ENCODE peak calls at places on chromosomes 16 and 17, in five cellular contexts. P, X, L, K and S are unnamed samples.

GRCh38 chr17:49438439-49438861 is 23.8 kb upstream of the PHB1 start:
- DNase-seq in P (no peak), K (peak; percentile 32), L (no peak), X (no peak), S (peak; percentile 55)

GRCh38 chr17:28398280-28398981 is 7.6 kb downstream of the SLC46A1 start:
- DNase-seq in X (no peak), K (no peak), L (no peak), P (peak; percentile 54), S (no peak)

GRCh38 chr16:73329363-73330306 is 281.7 kb upstream of the ZFHX3 start:
- DNase-seq in L (no peak), P (peak; percentile 46), X (no peak), K (peak; percentile 60), S (no peak)

GRCh38 chr17:13162361-13162760 is 144.5 kb upstream of the ELAC2 start:
- DNase-seq in P (no peak), K (no peak), L (no peak), X (no peak), S (no peak)

GRCh38 chr16:71358464-71359031 is at the start of gene CALB2:
- DNase-seq in L (peak; percentile 83), K (peak; percentile 85), P (peak; percentile 80), X (peak; percentile 78), S (peak; percentile 88)

GRCh38 chr17:4004517-4005295 is 40.5 kb upstream of the ATP2A3 start:
- DNase-seq in L (peak; percentile 80), X (peak; percentile 84), K (peak; percentile 83), P (peak; percentile 79), S (no peak)

GRCh38 chr16:57739756-57740422 is 4.3 kb downstream of the KATNB1 start:
- DNase-seq in K (no peak), X (peak; percentile 48), L (no peak), P (no peak), S (no peak)

GRCh38 chr17:68343976-68344375 is 52.7 kb downstream of the ARSG start:
- DNase-seq in L (no peak), X (no peak), P (no peak), K (no peak), S (no peak)

GRCh38 chr16:31061126-31061812 is 12.8 kb downstream of the ZNF668 start:
- DNase-seq in P (no peak), K (no peak), X (no peak), L (no peak), S (no peak)

GRCh38 chr17:57527437-57528083 is 217.5 kb downstream of the CCDC182 start:
- DNase-seq in L (no peak), X (no peak), K (peak; percentile 48), P (no peak), S (no peak)

GRCh38 chr16:75064403-75065148 is 52.0 kb downstream of the LDHD start:
- DNase-seq in L (no peak), X (no peak), P (peak; percentile 75), K (no peak), S (no peak)

GRCh38 chr16:53945996-53946395 is 242.0 kb downstream of the FTO start:
- DNase-seq in K (peak; percentile 67), X (no peak), L (no peak), P (no peak), S (no peak)

GRCh38 chr16:2979669-2980226 is 498 bp downstream of the PKMYT1 start:
- DNase-seq in X (no peak), K (peak; percentile 46), L (no peak), P (no peak), S (no peak)

GRCh38 chr17:38864636-38865398 is 5.0 kb upstream of the LASP1 start:
- DNase-seq in K (peak; percentile 80), P (no peak), X (no peak), L (no peak), S (no peak)

GRCh38 chr16:30524575-30525571 is 1.5 kb downstream of the ZNF768 start:
- DNase-seq in K (no peak), L (peak; percentile 62), P (no peak), X (no peak), S (peak; percentile 34)

GRCh38 chr16:69327585-69328310 is 2.6 kb downstream of the PDF start:
- DNase-seq in K (no peak), P (no peak), X (no peak), L (no peak), S (no peak)

GRCh38 chr16:81137012-81137335 is 40.8 kb upstream of the GCSH start:
- DNase-seq in P (no peak), X (no peak), L (no peak), K (no peak), S (no peak)

GRCh38 chr16:56793504-56793903 is 63.6 kb downstream of the NUP93 start:
- DNase-seq in P (no peak), X (no peak), L (no peak), K (peak; percentile 55), S (no peak)

GRCh38 chr16:84239186-84239790 is 524 bp downstream of the KCNG4 start:
- DNase-seq in X (no peak), P (no peak), L (no peak), K (no peak), S (no peak)

GRCh38 chr17:45382226-45382625 is 50.4 kb downstream of the ARHGAP27 start:
- DNase-seq in X (no peak), L (no peak), P (no peak), K (no peak), S (no peak)

GRCh38 chr16:75248536-75249380 is 2.7 kb downstream of the BCAR1 start:
- DNase-seq in X (peak; percentile 63), L (no peak), P (no peak), K (no peak), S (peak; percentile 55)

GRCh38 chr17:19304209-19304608 is 58.3 kb downstream of the B9D1 start:
- DNase-seq in P (peak; percentile 81), X (no peak), K (no peak), L (peak; percentile 65), S (peak; percentile 74)

GRCh38 chr17:19303367-19303776 is 59.2 kb downstream of the B9D1 start:
- DNase-seq in L (peak; percentile 53), K (no peak), P (no peak), X (no peak), S (no peak)

GRCh38 chr17:19305761-19306159 is 56.8 kb downstream of the B9D1 start:
- DNase-seq in X (no peak), L (no peak), P (no peak), K (no peak), S (no peak)

GRCh38 chr17:19305261-19305660 is 57.3 kb downstream of the B9D1 start:
- DNase-seq in P (no peak), X (no peak), L (no peak), K (no peak), S (no peak)

GRCh38 chr17:19304751-19305150 is 57.8 kb downstream of the B9D1 start:
- DNase-seq in X (no peak), L (peak; percentile 52), P (no peak), K (no peak), S (no peak)
- H3K4me1 ChIP-seq in X (peaks cover 50% of the 10 kb centered on the region), L (peaks cover 45% of the 10 kb centered on the region), P (peaks cover 44% of the 10 kb centered on the region), K (no peaks in the 10 kb centered on the region), S (peaks cover 33% of the 10 kb centered on the region)

GRCh38 chr16:77869997-77870813 is 81.8 kb downstream of the VAT1L start:
- DNase-seq in K (peak; percentile 21), X (no peak), P (no peak), L (no peak), S (peak; percentile 71)

GRCh38 chr16:77868478-77868877 is 80.1 kb downstream of the VAT1L start:
- DNase-seq in L (no peak), X (no peak), P (no peak), K (no peak), S (no peak)

GRCh38 chr16:77868052-77868451 is 79.7 kb downstream of the VAT1L start:
- DNase-seq in X (no peak), P (no peak), L (no peak), K (no peak), S (no peak)

GRCh38 chr16:77863250-77863649 is 74.9 kb downstream of the VAT1L start:
- DNase-seq in L (no peak), X (no peak), K (no peak), P (no peak), S (no peak)

GRCh38 chr16:77866769-77867168 is 78.4 kb downstream of the VAT1L start:
- DNase-seq in K (no peak), L (no peak), X (no peak), P (no peak), S (no peak)
- H3K4me3 ChIP-seq in K (no peak overlapping the region), L (no peak overlapping the region), X (no peak overlapping the region), P (no peak overlapping the region), S (no peak overlapping the region)

DNA sequence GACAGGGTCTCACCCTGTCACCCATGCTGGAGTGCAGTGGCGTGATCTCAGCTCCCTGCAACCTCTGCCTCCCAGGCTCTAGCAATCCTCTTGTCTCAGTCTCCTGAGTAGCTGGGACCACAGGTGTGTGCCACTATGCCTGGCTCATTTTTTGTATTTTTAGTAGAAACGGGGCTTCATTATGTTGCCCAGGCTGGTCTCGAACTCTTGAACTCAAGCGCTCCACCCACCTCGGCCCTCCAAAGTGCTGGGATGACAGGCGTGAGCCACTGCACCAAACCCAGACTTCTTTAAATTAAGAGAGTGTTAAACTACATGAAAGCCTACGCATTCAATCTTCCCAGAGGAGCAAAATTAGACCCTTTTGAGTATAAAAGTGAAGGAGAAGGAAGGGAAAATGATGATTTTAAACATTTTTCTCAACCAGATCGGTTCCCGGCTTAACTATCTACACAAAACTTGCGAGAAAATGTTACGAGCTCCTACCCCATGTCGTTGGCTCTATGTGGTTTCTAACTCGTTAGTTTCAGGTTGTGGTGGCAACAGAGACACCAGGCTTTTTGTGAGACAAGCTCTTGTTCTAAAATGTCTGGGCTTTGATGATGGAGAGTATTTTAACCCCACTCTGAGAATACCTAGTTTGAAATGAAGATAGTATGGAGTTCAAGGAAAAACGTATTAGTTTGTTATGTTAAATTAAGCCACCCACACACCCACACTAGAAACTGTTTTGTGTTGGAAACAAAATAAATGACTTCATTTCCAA is 26.3 kb downstream of the STAT5B start:
- DNase-seq in K (no peak), L (no peak), X (no peak), P (no peak), S (no peak)
- H3K27ac ChIP-seq in K (no peak overlapping the region), L (peak overlapping the region; percentile 95), X (peak overlapping the region; percentile 86), P (peak overlapping the region; percentile 63), S (no peak overlapping the region)

DNA sequence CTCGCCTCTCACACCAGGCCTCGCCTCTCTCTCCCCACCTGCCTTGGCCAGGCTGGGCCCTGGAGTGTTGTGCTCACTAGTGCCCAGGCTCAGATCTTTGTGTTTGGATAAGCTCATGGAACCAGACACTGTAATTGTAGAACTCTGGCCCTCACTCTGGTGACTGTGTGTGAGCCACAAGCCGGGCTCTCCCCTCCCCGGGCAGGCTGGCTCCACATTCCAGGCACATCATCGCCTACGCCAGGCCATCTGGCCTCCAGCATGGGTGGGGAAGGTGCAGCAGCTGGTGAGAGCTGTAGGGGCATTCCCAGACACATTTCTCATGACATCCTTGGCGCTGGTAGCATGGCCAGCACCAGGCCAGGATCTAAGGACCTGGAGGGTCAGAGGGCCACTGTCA is 202.3 kb downstream of the RAB11FIP4 start:
- DNase-seq in L (no peak), K (no peak), X (no peak), P (no peak), S (no peak)
- H3K4me1 ChIP-seq in L (peaks cover 8% of the 10 kb centered on the region), K (no peaks in the 10 kb centered on the region), X (peaks cover 14% of the 10 kb centered on the region), P (peaks cover 5% of the 10 kb centered on the region), S (peaks cover 8% of the 10 kb centered on the region)

DNA sequence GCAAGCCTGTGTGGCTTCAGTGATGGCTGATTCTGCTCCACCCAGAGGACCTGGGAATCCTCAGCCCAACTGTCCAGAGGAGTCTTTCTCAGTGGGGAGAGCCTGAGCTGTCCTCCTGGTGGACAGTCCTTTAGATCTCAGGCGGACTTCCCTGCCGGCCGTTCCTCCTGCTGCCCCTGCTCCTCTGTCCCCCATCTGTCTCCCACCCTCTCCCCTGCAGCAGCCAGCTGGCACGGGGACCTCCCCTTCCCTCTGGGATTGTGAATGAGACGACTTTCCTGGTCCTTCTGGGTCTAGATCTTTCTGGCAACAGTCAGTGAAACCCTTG is 279.7 kb downstream of the SEC14L1 start:
- DNase-seq in P (no peak), X (no peak), L (no peak), K (no peak), S (no peak)
- H3K4me3 ChIP-seq in P (no peak overlapping the region), X (no peak overlapping the region), L (no peak overlapping the region), K (peak overlapping the region; percentile 21), S (no peak overlapping the region)